ENCODE peak calls at places on chromosomes 6 and 20, in five cellular contexts. One of them, this sample, is unnamed.

GRCh38 chr6:140253096-140253495 is 878.6 kb upstream of the CITED2 start:
- DNase-seq in LNCaP clone FGC: no peak
- DNase-seq in neural progenitor cell: no peak
- DNase-seq in ovary: no peak
- DNase-seq in spleen: no peak
- DNase-seq in this sample: peak; percentile 9

GRCh38 chr6:403659-404655 is 12.4 kb downstream of the IRF4 start:
- DNase-seq in neural progenitor cell: no peak
- DNase-seq in LNCaP clone FGC: no peak
- DNase-seq in ovary: no peak
- DNase-seq in spleen: peak; percentile 75
- DNase-seq in this sample: no peak

GRCh38 chr6:28988536-28989415 is 16.3 kb downstream of the ZNF311 start:
- DNase-seq in spleen: peak; percentile 87
- DNase-seq in ovary: peak; percentile 29
- DNase-seq in LNCaP clone FGC: no peak
- DNase-seq in neural progenitor cell: peak; percentile 95
- DNase-seq in this sample: peak; percentile 52

GRCh38 chr6:144688713-144689112 is 403.6 kb downstream of the UTRN start:
- DNase-seq in spleen: no peak
- DNase-seq in LNCaP clone FGC: no peak
- DNase-seq in ovary: no peak
- DNase-seq in neural progenitor cell: no peak
- DNase-seq in this sample: no peak

GRCh38 chr6:15297895-15298590 is 52.2 kb downstream of the JARID2 start:
- DNase-seq in neural progenitor cell: no peak
- DNase-seq in spleen: peak; percentile 21
- DNase-seq in LNCaP clone FGC: no peak
- DNase-seq in ovary: no peak
- DNase-seq in this sample: peak; percentile 64

GRCh38 chr20:62426678-62427077 is 661 bp downstream of the RBBP8NL start:
- DNase-seq in ovary: no peak
- DNase-seq in LNCaP clone FGC: no peak
- DNase-seq in neural progenitor cell: peak; percentile 67
- DNase-seq in spleen: no peak
- DNase-seq in this sample: no peak

GRCh38 chr6:111406200-111406711 is 76.8 kb downstream of the REV3L start:
- DNase-seq in neural progenitor cell: no peak
- DNase-seq in LNCaP clone FGC: no peak
- DNase-seq in ovary: no peak
- DNase-seq in spleen: no peak
- DNase-seq in this sample: no peak

GRCh38 chr6:153698637-153699036 is 340.4 kb upstream of the OPRM1 start:
- DNase-seq in LNCaP clone FGC: no peak
- DNase-seq in neural progenitor cell: no peak
- DNase-seq in spleen: no peak
- DNase-seq in ovary: no peak
- DNase-seq in this sample: no peak

GRCh38 chr6:54993294-54993693 is 146.7 kb downstream of the FAM83B start:
- DNase-seq in spleen: no peak
- DNase-seq in ovary: no peak
- DNase-seq in neural progenitor cell: no peak
- DNase-seq in LNCaP clone FGC: no peak
- DNase-seq in this sample: no peak

GRCh38 chr6:103908898-103909297 is 950.8 kb downstream of the HACE1 start:
- DNase-seq in ovary: no peak
- DNase-seq in LNCaP clone FGC: no peak
- DNase-seq in spleen: no peak
- DNase-seq in neural progenitor cell: no peak
- DNase-seq in this sample: no peak

GRCh38 chr6:45577836-45578504 is 200.2 kb upstream of the SUPT3H start:
- DNase-seq in ovary: no peak
- DNase-seq in neural progenitor cell: no peak
- DNase-seq in spleen: no peak
- DNase-seq in LNCaP clone FGC: no peak
- DNase-seq in this sample: peak; percentile 44

GRCh38 chr20:8744228-8744844 is 324.6 kb upstream of the PLCB4 start:
- DNase-seq in ovary: no peak
- DNase-seq in spleen: no peak
- DNase-seq in neural progenitor cell: no peak
- DNase-seq in LNCaP clone FGC: no peak
- DNase-seq in this sample: peak; percentile 58

GRCh38 chr6:35078896-35079295 is 62.2 kb downstream of the TCP11 start:
- DNase-seq in neural progenitor cell: no peak
- DNase-seq in ovary: no peak
- DNase-seq in LNCaP clone FGC: no peak
- DNase-seq in spleen: no peak
- DNase-seq in this sample: no peak

GRCh38 chr20:37598101-37598530 is 70.4 kb upstream of the BLCAP start:
- DNase-seq in neural progenitor cell: peak; percentile 81
- DNase-seq in spleen: no peak
- DNase-seq in LNCaP clone FGC: no peak
- DNase-seq in ovary: no peak
- DNase-seq in this sample: no peak

GRCh38 chr20:728022-728944 is 40.0 kb downstream of the SLC52A3 start:
- DNase-seq in spleen: peak; percentile 74
- DNase-seq in neural progenitor cell: peak; percentile 94
- DNase-seq in ovary: peak; percentile 49
- DNase-seq in LNCaP clone FGC: no peak
- DNase-seq in this sample: peak; percentile 14

GRCh38 chr6:33407132-33407718 is 3.6 kb upstream of the PHF1 start:
- DNase-seq in spleen: no peak
- DNase-seq in LNCaP clone FGC: no peak
- DNase-seq in neural progenitor cell: no peak
- DNase-seq in ovary: no peak
- DNase-seq in this sample: peak; percentile 79

GRCh38 chr6:165774903-165775608 is 112.0 kb upstream of the PDE10A start:
- DNase-seq in neural progenitor cell: no peak
- DNase-seq in spleen: no peak
- DNase-seq in LNCaP clone FGC: no peak
- DNase-seq in ovary: no peak
- DNase-seq in this sample: peak; percentile 6

GRCh38 chr6:165782812-165783211 is 119.8 kb upstream of the PDE10A start:
- DNase-seq in ovary: no peak
- DNase-seq in spleen: no peak
- DNase-seq in neural progenitor cell: no peak
- DNase-seq in LNCaP clone FGC: no peak
- DNase-seq in this sample: no peak

GRCh38 chr6:165782124-165782523 is 119.1 kb upstream of the PDE10A start:
- DNase-seq in neural progenitor cell: no peak
- DNase-seq in spleen: no peak
- DNase-seq in ovary: no peak
- DNase-seq in LNCaP clone FGC: no peak
- DNase-seq in this sample: no peak

GRCh38 chr6:165776699-165777098 is 113.7 kb upstream of the PDE10A start:
- DNase-seq in neural progenitor cell: no peak
- DNase-seq in ovary: no peak
- DNase-seq in spleen: no peak
- DNase-seq in LNCaP clone FGC: no peak
- DNase-seq in this sample: no peak

DNA sequence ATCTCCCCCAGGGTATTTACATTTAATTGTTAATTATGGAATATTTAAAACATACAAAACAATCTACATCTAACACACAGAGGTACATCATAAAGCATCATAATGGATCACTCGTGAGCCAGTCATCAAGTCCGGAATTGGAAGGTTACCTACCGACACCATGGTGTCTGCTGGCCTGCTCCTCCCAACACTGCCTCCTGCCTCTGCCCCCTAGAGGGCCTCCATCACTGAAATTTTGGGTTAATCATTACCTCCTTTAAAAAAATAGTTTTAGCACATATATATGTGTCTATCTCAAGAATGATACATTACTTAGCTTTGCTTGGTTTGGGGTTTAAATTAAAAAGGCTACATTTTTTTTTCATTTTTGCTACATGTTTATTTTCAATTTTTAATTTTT is 114.6 kb upstream of the PDE10A start:
- DNase-seq in LNCaP clone FGC: no peak
- DNase-seq in ovary: no peak
- DNase-seq in neural progenitor cell: no peak
- DNase-seq in spleen: no peak
- DNase-seq in this sample: no peak
- TF ChIP-seq CTCF in LNCaP clone FGC: peak; percentile 4
- TF ChIP-seq CTCF in ovary: no peak
- TF ChIP-seq CTCF in neural progenitor cell: peak; percentile 20
- TF ChIP-seq CTCF in spleen: no peak
- TF ChIP-seq CTCF in this sample: no peak

GRCh38 chr6:134185277-134185676 is 132.6 kb downstream of the SGK1 start:
- DNase-seq in neural progenitor cell: no peak
- DNase-seq in ovary: no peak
- DNase-seq in spleen: no peak
- DNase-seq in LNCaP clone FGC: no peak
- DNase-seq in this sample: no peak

GRCh38 chr6:134183844-134184243 is 131.4 kb upstream of the SLC2A12 start:
- DNase-seq in ovary: no peak
- DNase-seq in neural progenitor cell: no peak
- DNase-seq in LNCaP clone FGC: no peak
- DNase-seq in spleen: no peak
- DNase-seq in this sample: no peak

GRCh38 chr6:134187154-134187553 is 130.8 kb downstream of the SGK1 start:
- DNase-seq in ovary: no peak
- DNase-seq in spleen: no peak
- DNase-seq in neural progenitor cell: no peak
- DNase-seq in LNCaP clone FGC: no peak
- DNase-seq in this sample: no peak

GRCh38 chr6:134187751-134188150 is 130.2 kb downstream of the SGK1 start:
- DNase-seq in ovary: no peak
- DNase-seq in spleen: no peak
- DNase-seq in neural progenitor cell: no peak
- DNase-seq in LNCaP clone FGC: no peak
- DNase-seq in this sample: no peak

DNA sequence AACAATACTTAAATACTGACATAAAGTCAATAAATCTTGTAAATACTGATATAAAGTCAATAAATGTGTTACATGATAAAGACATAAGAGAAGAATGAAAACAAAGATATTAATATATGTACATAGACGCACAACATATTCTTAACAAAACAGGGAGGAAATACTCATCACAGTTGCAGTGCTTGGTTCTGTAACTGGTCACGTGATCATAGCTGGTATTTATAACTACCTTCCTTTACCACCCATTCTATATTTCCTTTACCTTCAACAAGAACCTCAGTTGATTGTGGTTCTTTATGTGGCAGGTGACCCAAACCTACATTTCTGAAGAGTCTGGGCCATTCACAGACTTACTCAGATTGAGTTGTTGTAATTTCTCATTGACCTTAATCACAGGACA is 131.6 kb downstream of the SGK1 start:
- DNase-seq in LNCaP clone FGC: no peak
- DNase-seq in spleen: no peak
- DNase-seq in neural progenitor cell: no peak
- DNase-seq in ovary: no peak
- DNase-seq in this sample: no peak
- H3K4me3 ChIP-seq in LNCaP clone FGC: no peak overlapping the region
- H3K4me3 ChIP-seq in spleen: no peak overlapping the region
- H3K4me3 ChIP-seq in neural progenitor cell: no peak overlapping the region
- H3K4me3 ChIP-seq in ovary: no peak overlapping the region
- H3K4me3 ChIP-seq in this sample: no peak overlapping the region

GRCh38 chr6:82589509-82590206 is 226.0 kb downstream of the TPBG start:
- DNase-seq in LNCaP clone FGC: no peak
- DNase-seq in ovary: no peak
- DNase-seq in spleen: no peak
- DNase-seq in neural progenitor cell: peak; percentile 18
- DNase-seq in this sample: peak; percentile 68
- TF ChIP-seq CTCF in LNCaP clone FGC: no peak
- TF ChIP-seq CTCF in ovary: no peak
- TF ChIP-seq CTCF in spleen: no peak
- TF ChIP-seq CTCF in neural progenitor cell: peak; percentile 20
- TF ChIP-seq CTCF in this sample: peak; percentile 32

GRCh38 chr20:35199696-35200095 is 26.8 kb upstream of the MMP24 start:
- DNase-seq in spleen: no peak
- DNase-seq in LNCaP clone FGC: no peak
- DNase-seq in neural progenitor cell: no peak
- DNase-seq in ovary: no peak
- DNase-seq in this sample: peak; percentile 22
- H3K4me3 ChIP-seq in spleen: no peak overlapping the region
- H3K4me3 ChIP-seq in LNCaP clone FGC: no peak overlapping the region
- H3K4me3 ChIP-seq in neural progenitor cell: no peak overlapping the region
- H3K4me3 ChIP-seq in ovary: no peak overlapping the region
- H3K4me3 ChIP-seq in this sample: no peak overlapping the region

This sample was measured in fibroblast of the aortic adventitia.